ENCODE peak calls at places on chromosome 7, in ten cellular contexts. F is pancreas, E is kidney epithelial cell, U is endodermal cell, P is mucosa of descending colon, K is transverse colon, B is body of pancreas, X is uterus, C is tibial artery, D is heart right ventricle. G is an unnamed sample. For H3K36me3, the result is how much of the 10 kb centered on the place peaks cover.

GRCh38 chr7:39259391-39260003 is 281.8 kb downstream of the POU6F2 start:
- DNase-seq in F (no peak), E (no peak), U (peak), P (no peak), K (no peak), B (no peak), X (no peak), C (no peak), D (no peak), G (no peak)

GRCh38 chr7:82595176-82595575 is 151.6 kb upstream of the CACNA2D1 start:
- DNase-seq in F (no peak), E (no peak), U (no peak), P (no peak), K (no peak), B (no peak), X (no peak), C (no peak), D (no peak), G (no peak)

GRCh38 chr7:108328174-108328651 is 128.0 kb downstream of the NRCAM start:
- DNase-seq in F (no peak), E (no peak), U (peak), P (peak), K (no peak), B (no peak), X (no peak), C (no peak), D (no peak), G (peak)

GRCh38 chr7:105205592-105206211 is 183.0 kb downstream of the SRPK2 start:
- DNase-seq in F (no peak), E (no peak), U (no peak), P (no peak), K (no peak), B (no peak), X (no peak), C (no peak), D (no peak), G (no peak)

GRCh38 chr7:27775772-27776171 is 35.8 kb downstream of the TAX1BP1 start:
- DNase-seq in F (no peak), E (no peak), U (no peak), P (no peak), K (no peak), B (no peak), X (no peak), C (no peak), D (no peak), G (no peak)

GRCh38 chr7:77383333-77383740 is 32.8 kb downstream of the GSAP start:
- DNase-seq in F (no peak), E (no peak), U (no peak), P (no peak), K (no peak), B (no peak), X (no peak), C (no peak), D (no peak), G (no peak)

GRCh38 chr7:29179110-29179509 is 15.5 kb upstream of the CHN2 start:
- DNase-seq in F (no peak), E (no peak), U (no peak), P (no peak), K (no peak), B (no peak), X (no peak), C (no peak), D (no peak), G (no peak)

GRCh38 chr7:64849250-64849923 is 53.7 kb upstream of the ZNF273 start:
- DNase-seq in F (no peak), E (no peak), U (no peak), P (no peak), K (no peak), B (no peak), X (no peak), C (no peak), D (no peak), G (no peak)

GRCh38 chr7:87212478-87212877 is 7.1 kb downstream of the TMEM243 start:
- DNase-seq in F (no peak), E (no peak), U (no peak), P (no peak), K (no peak), B (no peak), X (no peak), C (no peak), D (no peak), G (no peak)

GRCh38 chr7:142871260-142872105 is 14.1 kb downstream of the TRPV6 start:
- DNase-seq in F (no peak), E (no peak), U (no peak), P (no peak), K (no peak), B (no peak), X (no peak), C (no peak), D (no peak), G (no peak)

DNA sequence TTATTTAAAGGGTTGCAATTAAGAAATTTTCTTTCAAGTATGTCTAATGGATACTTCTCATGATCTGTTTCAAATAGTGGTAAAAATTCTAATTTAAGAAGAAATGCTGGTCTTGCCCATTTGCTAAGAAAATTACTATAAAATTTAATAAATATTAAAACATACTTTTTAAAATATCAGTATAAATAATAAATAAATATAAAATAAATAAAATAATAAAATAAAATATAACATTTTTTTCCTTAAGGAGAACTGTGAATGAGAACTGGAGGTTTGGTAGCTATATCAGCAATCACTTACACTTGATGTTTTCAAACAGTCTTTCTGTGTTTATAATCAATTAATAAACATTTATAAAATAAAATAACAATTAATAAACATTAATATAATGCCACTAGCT is 266.1 kb downstream of the HGF start:
- DNase-seq in F (no peak), E (no peak), U (no peak), P (no peak), K (no peak), B (no peak), X (no peak), C (no peak), D (no peak), G (no peak)
- TF ChIP-seq CTCF in F (no peak), E (no peak), U (no peak), P (no peak), K (no peak), B (no peak), X (no peak), C (no peak), D (no peak), G (no peak)

DNA sequence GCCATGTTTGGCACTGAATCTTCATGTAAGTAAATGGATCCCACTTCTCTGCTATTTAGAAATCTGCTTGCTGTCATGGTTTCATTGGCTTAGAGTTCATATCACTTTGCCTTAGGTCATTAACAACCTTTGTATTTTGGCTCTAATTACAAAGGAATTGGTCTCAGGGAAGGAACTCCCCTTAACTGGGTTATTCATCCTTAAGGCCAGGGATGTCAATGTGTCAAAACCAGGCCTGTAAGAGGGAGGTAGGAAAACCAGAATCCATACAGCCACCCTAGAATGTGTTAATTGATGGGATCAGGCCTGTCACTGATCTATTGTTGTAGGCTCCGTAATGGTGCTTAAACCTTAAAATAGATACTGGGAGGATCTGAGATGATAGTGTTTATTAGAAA is 67.3 kb downstream of the ST7 start:
- DNase-seq in F (no peak), E (no peak), U (no peak), P (no peak), K (no peak), B (no peak), X (no peak), C (no peak), D (no peak), G (no peak)
- H3K4me3 ChIP-seq in F (no peak), E (no peak), U (no peak), P (no peak), K (peak), B (no peak), X (peak), C (peak), D (peak), G (no peak)

DNA sequence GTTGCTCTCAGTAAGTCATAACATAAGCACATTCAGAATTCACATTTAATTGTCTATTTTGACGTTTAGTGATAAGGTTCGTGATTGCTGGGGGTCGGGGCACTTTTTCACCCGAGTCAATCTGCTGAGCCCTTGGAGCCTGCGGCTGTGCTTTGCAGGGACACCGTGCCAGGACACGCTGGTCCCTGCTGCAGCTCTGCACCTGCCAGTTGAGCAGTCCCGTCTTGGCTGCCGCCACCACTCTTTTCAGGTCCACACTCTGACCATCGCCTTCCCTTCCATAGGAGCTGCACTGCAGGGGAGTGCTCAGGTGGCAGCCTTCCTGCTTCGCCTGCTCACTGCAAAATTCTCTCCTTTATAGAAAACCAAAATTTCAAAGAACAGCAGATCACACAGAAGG is 36.4 kb downstream of the CUL1 start:
- DNase-seq in F (no peak), E (no peak), U (no peak), P (no peak), K (no peak), B (no peak), X (no peak), C (no peak), D (no peak), G (no peak)
- H3K36me3 ChIP-seq in F (under half), E (under half), U (under half), P (under half), K (under half), B (under half), X (under half), C (under half), D (under half), G (under half)

GRCh38 chr7:20776214-20776875 is 10.3 kb downstream of the SP8 start:
- DNase-seq in F (no peak), E (no peak), U (peak), P (no peak), K (no peak), B (no peak), X (no peak), C (no peak), D (no peak), G (no peak)

GRCh38 chr7:20777377-20778062 is 9.2 kb downstream of the SP8 start:
- DNase-seq in F (no peak), E (no peak), U (no peak), P (no peak), K (no peak), B (no peak), X (no peak), C (no peak), D (no peak), G (no peak)

GRCh38 chr7:20776942-20777341 is 9.7 kb downstream of the SP8 start:
- DNase-seq in F (no peak), E (no peak), U (peak), P (no peak), K (no peak), B (no peak), X (no peak), C (no peak), D (no peak), G (no peak)

GRCh38 chr7:20779041-20779440 is 7.6 kb downstream of the SP8 start:
- DNase-seq in F (no peak), E (no peak), U (peak), P (no peak), K (no peak), B (no peak), X (no peak), C (no peak), D (no peak), G (no peak)

DNA sequence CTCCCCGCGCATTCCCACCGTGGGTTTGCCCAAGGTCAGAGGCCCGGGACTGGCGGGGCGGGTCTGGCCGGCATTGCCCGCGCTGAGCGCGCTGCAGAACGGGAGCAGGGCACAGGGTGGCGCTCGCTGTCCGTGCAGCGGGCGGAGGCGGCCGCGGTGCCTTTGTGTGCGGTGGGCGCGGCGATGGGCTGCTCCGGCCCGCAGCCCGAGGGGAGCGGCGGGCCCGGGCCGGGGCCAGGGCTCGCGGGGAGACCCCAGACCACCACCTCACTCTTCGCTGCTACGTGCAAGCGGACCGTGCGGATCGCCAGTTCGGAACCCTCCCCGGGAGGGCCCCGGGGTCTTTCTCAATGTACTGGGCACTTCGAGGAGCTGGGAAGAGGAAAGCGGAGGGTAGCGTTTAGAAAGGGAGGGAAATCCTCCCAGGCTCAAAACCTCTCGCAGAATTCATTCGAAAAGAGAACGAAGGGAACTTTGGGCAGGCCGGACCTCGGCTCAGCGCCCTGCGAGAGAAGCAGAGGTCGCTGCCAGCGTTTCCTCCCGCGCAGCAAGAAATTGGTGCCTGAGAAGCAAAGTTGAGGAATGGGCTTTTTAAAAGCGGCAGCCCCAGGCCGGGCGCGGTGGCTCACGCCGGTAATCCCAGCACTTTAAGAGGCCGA is 8.5 kb downstream of the SP8 start:
- DNase-seq in F (no peak), E (no peak), U (peak), P (peak), K (peak), B (peak), X (no peak), C (no peak), D (no peak), G (peak)
- TF ChIP-seq CTCF in F (peak), E (peak), U (peak), P (peak), K (peak), B (peak), X (no peak), C (peak), D (peak), G (peak)

GRCh38 chr7:95155965-95156364 is 168.4 kb downstream of the PON1 start:
- DNase-seq in F (peak), E (no peak), U (no peak), P (no peak), K (no peak), B (peak), X (no peak), C (no peak), D (no peak), G (no peak)

DNA sequence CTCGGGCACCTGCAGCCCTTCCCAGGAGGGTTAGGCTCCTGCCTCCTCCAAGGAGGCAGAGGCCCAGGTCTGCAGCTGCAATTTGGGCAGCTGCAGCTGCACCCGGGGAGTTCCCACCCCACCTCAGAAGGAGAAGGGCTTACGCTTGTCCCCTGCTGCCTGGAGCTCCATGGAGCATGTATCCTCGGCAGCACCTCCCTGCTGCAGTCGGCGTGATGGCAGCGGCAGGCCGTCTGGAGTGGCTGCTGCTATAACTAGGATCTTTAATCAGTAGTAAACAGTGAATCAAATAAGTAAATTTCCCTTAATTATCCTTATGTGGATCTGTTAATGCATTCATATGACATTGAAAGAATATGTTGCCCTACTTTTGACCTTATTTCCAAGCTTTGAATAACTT is 167.0 kb downstream of the PON1 start:
- DNase-seq in F (no peak), E (no peak), U (no peak), P (no peak), K (no peak), B (no peak), X (no peak), C (no peak), D (no peak), G (no peak)
- H3K4me3 ChIP-seq in F (no peak), E (no peak), U (no peak), P (no peak), K (no peak), B (no peak), X (no peak), C (no peak), D (no peak), G (no peak)

GRCh38 chr7:30450983-30451497 is 27.5 kb downstream of the NOD1 start:
- DNase-seq in F (no peak), E (no peak), U (no peak), P (no peak), K (no peak), B (no peak), X (no peak), C (no peak), D (no peak), G (no peak)

GRCh38 chr7:30452278-30452930 is 26.2 kb downstream of the NOD1 start:
- DNase-seq in F (no peak), E (no peak), U (no peak), P (no peak), K (no peak), B (peak), X (no peak), C (no peak), D (no peak), G (no peak)

GRCh38 chr7:30451539-30452277 is 26.9 kb downstream of the NOD1 start:
- DNase-seq in F (no peak), E (no peak), U (no peak), P (no peak), K (no peak), B (peak), X (no peak), C (no peak), D (no peak), G (no peak)

GRCh38 chr7:30453859-30454258 is 24.7 kb downstream of the NOD1 start:
- DNase-seq in F (no peak), E (no peak), U (no peak), P (no peak), K (no peak), B (no peak), X (peak), C (no peak), D (no peak), G (no peak)

DNA sequence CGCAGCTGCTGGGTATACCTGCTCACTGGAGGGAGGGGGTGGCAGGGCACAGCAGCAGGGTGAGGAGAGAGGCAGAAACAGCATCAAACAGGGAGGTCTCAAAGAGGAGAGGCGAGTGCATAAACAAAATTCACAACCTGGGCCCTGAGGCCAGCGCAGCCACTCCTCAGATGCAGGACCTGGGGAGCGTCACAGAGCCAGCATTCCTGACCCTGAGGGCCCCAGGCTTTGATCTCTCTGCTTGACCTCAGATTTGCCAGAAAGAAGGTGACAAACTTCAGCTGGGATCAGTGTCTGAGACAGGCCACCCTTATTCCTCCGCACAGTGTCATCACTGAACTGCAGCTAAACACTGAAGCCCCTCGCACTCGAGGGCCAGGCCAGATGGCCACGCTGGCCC is 25.6 kb downstream of the NOD1 start:
- DNase-seq in F (no peak), E (no peak), U (no peak), P (no peak), K (no peak), B (peak), X (no peak), C (no peak), D (no peak), G (no peak)
- H3K36me3 ChIP-seq in F (under half), E (under half), U (under half), P (under half), K (under half), B (under half), X (under half), C (half or more), D (half or more), G (under half)

GRCh38 chr7:146735992-146736391 is 619.4 kb downstream of the CNTNAP2 start:
- DNase-seq in F (no peak), E (no peak), U (no peak), P (no peak), K (no peak), B (no peak), X (no peak), C (no peak), D (no peak), G (no peak)

GRCh38 chr7:146731185-146731584 is 614.6 kb downstream of the CNTNAP2 start:
- DNase-seq in F (no peak), E (no peak), U (no peak), P (no peak), K (no peak), B (no peak), X (no peak), C (no peak), D (no peak), G (no peak)

GRCh38 chr7:146740039-146740438 is 623.4 kb downstream of the CNTNAP2 start:
- DNase-seq in F (no peak), E (no peak), U (no peak), P (no peak), K (no peak), B (no peak), X (no peak), C (no peak), D (no peak), G (no peak)

DNA sequence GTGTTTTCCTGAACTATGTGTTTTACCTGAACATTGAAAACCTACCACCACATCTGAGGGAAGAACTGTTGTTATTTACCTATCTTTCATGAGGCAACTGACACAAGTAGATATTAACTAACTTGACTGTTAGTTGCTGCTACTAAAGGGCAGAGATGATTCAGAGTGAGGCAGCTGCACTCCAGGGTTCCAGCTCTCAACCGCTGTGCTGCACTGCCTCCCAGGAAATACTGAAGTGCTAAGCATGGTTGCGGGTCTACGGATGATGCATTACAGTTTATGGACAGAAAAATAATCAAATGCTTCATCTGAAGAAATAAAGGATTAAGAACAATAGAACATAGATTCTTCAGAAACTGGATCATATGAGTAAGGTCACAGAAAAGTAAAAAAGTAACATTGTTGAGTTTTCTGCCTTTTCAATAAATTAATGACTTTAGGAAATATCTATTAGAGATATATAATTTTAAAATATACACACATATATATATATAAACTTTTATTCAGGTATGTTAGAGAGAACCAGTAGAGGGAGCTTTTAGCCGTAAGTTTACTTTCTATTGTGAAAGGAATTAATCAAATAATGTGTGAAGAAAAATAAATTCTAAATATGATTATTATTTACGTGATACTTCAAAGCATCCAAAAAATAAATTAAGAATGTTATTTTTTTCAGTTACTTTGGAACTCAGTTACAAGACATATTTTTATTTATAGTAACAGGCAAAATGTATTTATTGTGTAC is 620.0 kb downstream of the CNTNAP2 start:
- DNase-seq in F (no peak), E (no peak), U (peak), P (no peak), K (no peak), B (no peak), X (no peak), C (no peak), D (no peak), G (no peak)
- TF ChIP-seq CTCF in F (no peak), E (peak), U (peak), P (no peak), K (no peak), B (no peak), X (no peak), C (no peak), D (no peak), G (no peak)

GRCh38 chr7:131284702-131285419 is 42.8 kb upstream of the MKLN1 start:
- DNase-seq in F (no peak), E (peak), U (no peak), P (no peak), K (no peak), B (no peak), X (peak), C (peak), D (no peak), G (no peak)
- H3K4me3 ChIP-seq in F (no peak), E (no peak), U (no peak), P (no peak), K (no peak), B (no peak), X (no peak), C (no peak), D (no peak), G (no peak)

GRCh38 chr7:1263391-1263951 is 30.8 kb downstream of the UNCX start:
- DNase-seq in F (no peak), E (no peak), U (no peak), P (no peak), K (no peak), B (no peak), X (no peak), C (no peak), D (no peak), G (no peak)
- H3K36me3 ChIP-seq in F (under half), E (under half), U (under half), P (under half), K (under half), B (under half), X (under half), C (under half), D (under half), G (under half)